ENCODE peak calls at places on chromosome 7, in five cellular contexts. P is EL; J is stimulated activated CD4-positive, alpha-beta T cell treated with anti-CD3 and anti-CD28 coated beads, Interleukin-1b, Interleukin-23, amount 100 ng/mL, for 48 hours; X is cardiac muscle cell; V is endothelial cell. U is an unnamed sample.

GRCh38 chr7:143345428-143345900 is 17.0 kb downstream of the FAM131B start:
- DNase-seq in J (peak), X (peak), V (peak), P (no peak), U (peak)

GRCh38 chr7:56105508-56105907 is 768 bp downstream of the CHCHD2 start:
- DNase-seq in J (peak), P (peak), V (no peak), X (no peak), U (peak)

GRCh38 chr7:28958946-28959417 is 852 bp upstream of the TRIL start:
- DNase-seq in J (no peak), X (no peak), V (no peak), P (no peak), U (no peak)

GRCh38 chr7:135189961-135190360 is 19.5 kb upstream of the CYREN start:
- DNase-seq in X (no peak), P (no peak), V (no peak), J (no peak), U (no peak)

GRCh38 chr7:95950698-95951097 is 178.3 kb downstream of the DYNC1I1 start:
- DNase-seq in X (no peak), V (no peak), J (no peak), P (no peak), U (no peak)

GRCh38 chr7:30403477-30403876 is 75.1 kb downstream of the NOD1 start:
- DNase-seq in X (no peak), P (no peak), J (no peak), V (no peak), U (no peak)

GRCh38 chr7:113283861-113284260 is 165.5 kb upstream of the SMIM30 start:
- DNase-seq in P (peak), J (no peak), X (no peak), V (no peak), U (no peak)

GRCh38 chr7:154874409-154875113 is 128.4 kb downstream of the PAXIP1 start:
- DNase-seq in X (peak), P (no peak), V (no peak), J (no peak), U (no peak)

GRCh38 chr7:122889116-122889515 is 2.9 kb upstream of the CADPS2 start:
- DNase-seq in J (no peak), P (no peak), V (no peak), X (no peak), U (no peak)

GRCh38 chr7:73842248-73842895 is at the start of gene METTL27:
- DNase-seq in V (peak), P (peak), J (peak), X (peak), U (peak)

GRCh38 chr7:1713502-1714484 is 43.7 kb downstream of the ELFN1 start:
- DNase-seq in V (peak), P (no peak), X (peak), J (no peak), U (no peak)

GRCh38 chr7:602341-603141 is 82.9 kb upstream of the PDGFA start:
- DNase-seq in J (peak), P (no peak), X (no peak), V (no peak), U (no peak)

GRCh38 chr7:90256778-90257177 is 11.8 kb downstream of the CFAP69 start:
- DNase-seq in V (no peak), X (no peak), P (no peak), J (no peak), U (no peak)

U was measured in T follicular helper cell.